ENCODE peak calls at places on chromosomes 12 and 14, in six cellular contexts. O is stomach; B is effector memory CD4-positive, alpha-beta T cell; U is fibroblast of lung; Q is left ventricle myocardium inferior; L is prostate gland. X is an unnamed sample.

GRCh38 chr12:56115329-56115728 is 1.1 kb upstream of the RPL41 start:
- DNase-seq in L (no peak), Q (no peak), U (peak; percentile 20), B (no peak), O (no peak), X (peak; percentile 64)

GRCh38 chr12:23342407-23342806 is 607.1 kb downstream of the SOX5 start:
- DNase-seq in L (no peak), B (no peak), Q (no peak), U (no peak), O (no peak), X (no peak)

GRCh38 chr14:77489051-77489450 is 9.6 kb downstream of the ISM2 start:
- DNase-seq in B (no peak), L (no peak), U (no peak), O (no peak), Q (no peak), X (no peak)

GRCh38 chr14:22908601-22909000 is 10.3 kb downstream of the RBM23 start:
- DNase-seq in L (no peak), U (peak; percentile 54), B (no peak), O (no peak), Q (no peak), X (no peak)

GRCh38 chr14:29216774-29217232 is 450.2 kb downstream of the FOXG1 start:
- DNase-seq in B (no peak), Q (no peak), O (no peak), L (no peak), U (no peak), X (no peak)

GRCh38 chr12:130608132-130608531 is 108.0 kb downstream of the RIMBP2 start:
- DNase-seq in Q (no peak), B (no peak), U (no peak), L (no peak), O (no peak), X (no peak)

GRCh38 chr14:104865631-104866441 is 768 bp downstream of the CEP170B start:
- DNase-seq in B (no peak), L (peak; percentile 63), U (peak; percentile 52), O (peak; percentile 78), Q (peak; percentile 65), X (no peak)

GRCh38 chr12:110270125-110270962 is 10.7 kb upstream of the ATP2A2 start:
- DNase-seq in Q (peak; percentile 55), U (peak; percentile 62), L (peak; percentile 74), O (peak; percentile 36), B (no peak), X (peak; percentile 93)

GRCh38 chr12:10397311-10397710 is 7.5 kb upstream of the KLRK1 start:
- DNase-seq in L (no peak), B (no peak), O (no peak), Q (no peak), U (no peak), X (no peak)

GRCh38 chr14:102215522-102216250 is 76.0 kb downstream of the WDR20 start:
- DNase-seq in U (no peak), O (no peak), Q (peak; percentile 51), L (no peak), B (no peak), X (no peak)

GRCh38 chr14:21103710-21104447 is 3.0 kb downstream of the TMEM253 start:
- DNase-seq in O (peak; percentile 96), L (peak; percentile 96), Q (peak; percentile 97), U (peak; percentile 96), B (peak; percentile 79), X (peak; percentile 96)

GRCh38 chr12:131749618-131750315 is 38.9 kb downstream of the SFSWAP start:
- DNase-seq in Q (no peak), B (no peak), L (no peak), O (no peak), U (no peak), X (no peak)

GRCh38 chr14:73472182-73473114 is 14.1 kb upstream of the NUMB start:
- DNase-seq in L (peak; percentile 23), O (no peak), U (peak; percentile 86), B (no peak), Q (no peak), X (peak; percentile 78)

GRCh38 chr12:6927999-6928702 is 392 bp downstream of the ATN1 start:
- DNase-seq in Q (no peak), B (no peak), L (no peak), O (no peak), U (no peak), X (no peak)

GRCh38 chr12:122870163-122870842 is 25.6 kb downstream of the VPS37B start:
- DNase-seq in B (no peak), L (no peak), U (no peak), O (peak; percentile 23), Q (no peak), X (no peak)
- H3K27ac ChIP-seq in B (no peak overlapping the region), L (peak overlapping the region; percentile 86), U (no peak overlapping the region), O (peak overlapping the region; percentile 87), Q (peak overlapping the region; percentile 92), X (peak overlapping the region; percentile 82)

GRCh38 chr14:35807131-35807961 is 1.7 kb downstream of the RALGAPA1 start:
- DNase-seq in O (no peak), B (no peak), L (no peak), Q (no peak), U (no peak), X (no peak)
- H3K4me3 ChIP-seq in O (peak overlapping the region; percentile 63), B (no peak overlapping the region), L (peak overlapping the region; percentile 61), Q (peak overlapping the region; percentile 88), U (peak overlapping the region; percentile 50), X (peak overlapping the region; percentile 82)

GRCh38 chr14:100358396-100358795 is 35.3 kb downstream of the SLC25A47 start:
- DNase-seq in O (no peak), B (no peak), Q (no peak), U (no peak), L (no peak), X (no peak)
- H3K36me3 ChIP-seq in O (peaks cover 33% of the 10 kb centered on the region), B (peaks cover 26% of the 10 kb centered on the region), Q (peaks cover 91% of the 10 kb centered on the region), U (peaks cover 13% of the 10 kb centered on the region), L (peaks cover 5% of the 10 kb centered on the region), X (peaks cover 65% of the 10 kb centered on the region)

DNA sequence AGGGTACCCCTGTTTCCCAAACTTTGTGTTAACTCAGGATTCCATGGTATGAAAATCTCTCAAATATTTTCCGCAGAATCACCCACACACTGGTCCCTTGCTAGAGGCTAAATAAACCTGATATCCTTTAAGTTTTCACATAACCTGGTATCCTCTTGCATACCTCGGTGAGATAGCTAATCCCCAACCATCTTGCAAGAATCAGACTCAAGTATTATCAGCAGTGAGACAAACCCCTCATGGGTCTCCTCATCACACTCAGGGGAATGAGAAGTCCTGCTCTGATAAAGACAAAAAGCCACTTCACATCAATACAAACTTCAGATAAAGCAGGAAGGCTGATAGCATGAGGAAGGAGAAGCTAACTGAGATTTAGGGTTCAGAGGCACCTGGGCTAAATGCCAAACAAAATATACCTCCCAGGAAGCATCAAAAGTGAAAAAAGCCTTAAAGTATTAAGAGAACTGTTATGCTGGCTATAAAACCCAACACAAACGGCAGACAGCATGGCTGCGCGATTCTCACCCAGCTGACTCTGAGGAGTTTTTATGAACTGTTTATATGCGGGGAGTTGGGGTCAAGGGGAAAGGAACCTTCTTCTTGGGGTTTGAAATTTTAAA is 96.5 kb downstream of the FOXN3 start:
- DNase-seq in U (no peak), L (no peak), O (no peak), Q (no peak), B (no peak), X (peak; percentile 52)
- H3K27ac ChIP-seq in U (no peak overlapping the region), L (no peak overlapping the region), O (no peak overlapping the region), Q (no peak overlapping the region), B (no peak overlapping the region), X (no peak overlapping the region)

GRCh38 chr12:12524128-12524527 is 38.5 kb downstream of the DUSP16 start:
- DNase-seq in Q (no peak), B (no peak), O (no peak), U (no peak), L (no peak), X (no peak)
- H3K4me3 ChIP-seq in Q (no peak overlapping the region), B (no peak overlapping the region), O (no peak overlapping the region), U (no peak overlapping the region), L (no peak overlapping the region), X (no peak overlapping the region)

DNA sequence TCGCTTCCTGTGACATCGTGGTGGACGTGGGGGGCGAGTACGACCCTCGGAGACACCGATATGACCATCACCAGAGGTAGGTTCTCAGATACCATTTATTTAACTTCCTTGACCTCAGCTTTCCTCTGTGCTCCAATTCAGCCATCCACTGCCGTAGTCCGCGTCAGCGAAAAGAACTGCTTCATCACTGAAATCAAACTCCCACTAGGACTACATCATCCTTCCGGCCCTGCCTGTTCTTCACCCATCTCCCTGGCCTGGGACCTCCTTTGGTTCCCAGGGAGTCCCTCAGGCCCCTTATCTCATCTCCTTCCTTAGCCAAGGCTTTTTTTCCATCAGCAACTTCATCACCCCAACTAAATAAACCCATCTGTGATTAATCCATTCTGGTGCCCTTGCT is 692 bp downstream of the MYG1 start:
- DNase-seq in O (no peak), Q (no peak), B (no peak), L (no peak), U (peak; percentile 32), X (no peak)
- H3K36me3 ChIP-seq in O (peaks cover 16% of the 10 kb centered on the region), Q (peaks cover 51% of the 10 kb centered on the region), B (peaks cover 13% of the 10 kb centered on the region), L (peaks cover 7% of the 10 kb centered on the region), U (peaks cover 4% of the 10 kb centered on the region), X (peaks cover 23% of the 10 kb centered on the region)

DNA sequence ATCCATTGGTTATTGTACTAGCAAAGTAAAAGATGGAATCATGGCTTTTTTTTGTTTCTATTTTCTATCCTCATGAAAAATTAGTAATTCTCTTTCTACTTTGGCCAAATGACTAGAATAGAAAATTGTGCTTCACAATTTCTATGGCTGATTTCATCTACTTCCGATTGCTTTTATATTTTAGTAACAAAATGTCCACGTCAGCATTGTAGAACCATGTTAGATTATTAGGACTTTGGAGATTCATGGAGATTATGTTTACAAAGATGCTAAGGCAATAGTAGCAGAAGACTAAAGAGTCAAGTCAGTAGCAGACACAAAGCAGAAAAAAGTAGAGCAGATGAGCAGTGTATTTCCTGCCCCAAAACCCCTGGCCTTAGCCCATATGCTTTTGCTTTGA is 113.6 kb downstream of the C12orf42 start:
- DNase-seq in Q (no peak), B (no peak), O (no peak), L (no peak), U (no peak), X (no peak)
- H3K27ac ChIP-seq in Q (no peak overlapping the region), B (no peak overlapping the region), O (no peak overlapping the region), L (no peak overlapping the region), U (no peak overlapping the region), X (no peak overlapping the region)